ENCODE peak calls at places on chromosomes 1 and 21, in seven cellular contexts. G is SK-N-SH, C is GM12892, R is K562, E is GM12878, F is H1, M is HepG2. X is an unnamed sample.

GRCh38 chr1:86394416-86394815 is 1.7 kb downstream of the ODF2L start:
- DNase-seq in G (no peak), C (no peak), R (no peak), E (no peak), F (no peak), M (no peak), X (no peak)

GRCh38 chr1:23140940-23141596 is 27.6 kb downstream of the LUZP1 start:
- DNase-seq in G (no peak), C (no peak), R (no peak), E (no peak), F (no peak), M (no peak), X (no peak)

GRCh38 chr1:225425211-225425786 is 2.5 kb downstream of the LBR start:
- DNase-seq in G (no peak), C (no peak), R (no peak), E (no peak), F (peak; percentile 50), M (no peak), X (no peak)

GRCh38 chr21:41602511-41602910 is 94.6 kb upstream of the TMPRSS2 start:
- DNase-seq in G (no peak), C (no peak), R (no peak), E (no peak), F (no peak), M (no peak), X (no peak)

GRCh38 chr1:47703981-47704596 is 266.2 kb downstream of the FOXD2 start:
- DNase-seq in G (no peak), C (no peak), R (no peak), E (no peak), F (no peak), M (no peak), X (no peak)

GRCh38 chr1:22472596-22472995 is 20.9 kb downstream of the ZBTB40 start:
- DNase-seq in G (no peak), C (no peak), R (no peak), E (no peak), F (no peak), M (no peak), X (no peak)

GRCh38 chr1:8122160-8122476 is 96.0 kb upstream of the ERRFI1 start:
- DNase-seq in G (no peak), C (no peak), R (peak; percentile 86), E (no peak), F (no peak), M (no peak), X (no peak)

GRCh38 chr1:53625766-53626520 is 113.0 kb downstream of the GLIS1 start:
- DNase-seq in G (no peak), C (no peak), R (no peak), E (no peak), F (no peak), M (no peak), X (no peak)

GRCh38 chr1:235069577-235070563 is 58.8 kb downstream of the TOMM20 start:
- DNase-seq in G (no peak), C (no peak), R (no peak), E (no peak), F (no peak), M (peak; percentile 90), X (no peak)

GRCh38 chr1:109381573-109381972 is 16.1 kb downstream of the SORT1 start:
- DNase-seq in G (no peak), C (no peak), R (no peak), E (no peak), F (no peak), M (no peak), X (no peak)

GRCh38 chr1:194331758-194332157 is 1145.3 kb upstream of the B3GALT2 start:
- DNase-seq in G (no peak), C (no peak), R (no peak), E (no peak), F (no peak), M (no peak), X (no peak)

GRCh38 chr1:226060427-226060826 is 2.1 kb upstream of the H3-3A start:
- DNase-seq in G (no peak), C (no peak), R (no peak), E (no peak), F (no peak), M (no peak), X (no peak)

GRCh38 chr1:28927442-28928305 is 13.3 kb downstream of the EPB41 start:
- DNase-seq in G (peak; percentile 38), C (no peak), R (no peak), E (peak; percentile 21), F (no peak), M (no peak), X (no peak)

GRCh38 chr1:81374481-81374880 is 426.3 kb upstream of the ADGRL2 start:
- DNase-seq in G (no peak), C (no peak), R (no peak), E (no peak), F (no peak), M (no peak), X (no peak)

GRCh38 chr1:81375884-81376548 is 424.7 kb upstream of the ADGRL2 start:
- DNase-seq in G (no peak), C (no peak), R (no peak), E (no peak), F (no peak), M (no peak), X (no peak)

GRCh38 chr1:81379430-81379829 is 421.3 kb upstream of the ADGRL2 start:
- DNase-seq in G (no peak), C (no peak), R (no peak), E (no peak), F (no peak), M (no peak), X (no peak)

GRCh38 chr1:81371864-81372263 is 428.9 kb upstream of the ADGRL2 start:
- DNase-seq in G (no peak), C (no peak), R (no peak), E (no peak), F (no peak), M (no peak), X (no peak)

DNA sequence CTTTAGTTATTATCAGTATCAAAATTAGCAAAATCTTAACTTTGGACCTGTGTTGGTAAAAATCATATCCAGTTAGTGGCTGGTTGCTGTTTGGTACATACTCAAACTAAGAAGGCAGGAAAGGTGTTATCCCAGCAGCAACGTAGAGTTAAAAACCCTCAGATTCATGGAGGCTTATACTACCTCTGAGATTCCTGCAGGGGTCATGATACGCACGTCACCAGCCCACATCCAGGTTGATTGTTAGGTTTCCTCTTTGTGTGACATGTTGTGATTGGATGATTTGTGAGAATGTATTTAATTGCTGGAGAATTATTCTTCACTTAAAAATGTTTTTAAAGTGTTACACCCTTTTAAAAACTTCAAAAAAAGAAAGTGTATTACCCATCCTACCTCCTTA is 423.3 kb upstream of the ADGRL2 start:
- DNase-seq in G (no peak), C (no peak), R (no peak), E (no peak), F (no peak), M (no peak), X (no peak)
- TF ChIP-seq TAF1 in G (no peak), C (no peak), R (no peak), E (no peak), F (no peak), M (no peak), X (no peak)

GRCh38 chr1:2413495-2414296 is 1.3 kb upstream of the PEX10 start:
- DNase-seq in G (no peak), C (no peak), R (no peak), E (no peak), F (no peak), M (peak; percentile 66), X (no peak)
- TF ChIP-seq TAF1 in G (no peak), C (no peak), R (no peak), E (no peak), F (no peak), M (peak; percentile 34), X (no peak)

DNA sequence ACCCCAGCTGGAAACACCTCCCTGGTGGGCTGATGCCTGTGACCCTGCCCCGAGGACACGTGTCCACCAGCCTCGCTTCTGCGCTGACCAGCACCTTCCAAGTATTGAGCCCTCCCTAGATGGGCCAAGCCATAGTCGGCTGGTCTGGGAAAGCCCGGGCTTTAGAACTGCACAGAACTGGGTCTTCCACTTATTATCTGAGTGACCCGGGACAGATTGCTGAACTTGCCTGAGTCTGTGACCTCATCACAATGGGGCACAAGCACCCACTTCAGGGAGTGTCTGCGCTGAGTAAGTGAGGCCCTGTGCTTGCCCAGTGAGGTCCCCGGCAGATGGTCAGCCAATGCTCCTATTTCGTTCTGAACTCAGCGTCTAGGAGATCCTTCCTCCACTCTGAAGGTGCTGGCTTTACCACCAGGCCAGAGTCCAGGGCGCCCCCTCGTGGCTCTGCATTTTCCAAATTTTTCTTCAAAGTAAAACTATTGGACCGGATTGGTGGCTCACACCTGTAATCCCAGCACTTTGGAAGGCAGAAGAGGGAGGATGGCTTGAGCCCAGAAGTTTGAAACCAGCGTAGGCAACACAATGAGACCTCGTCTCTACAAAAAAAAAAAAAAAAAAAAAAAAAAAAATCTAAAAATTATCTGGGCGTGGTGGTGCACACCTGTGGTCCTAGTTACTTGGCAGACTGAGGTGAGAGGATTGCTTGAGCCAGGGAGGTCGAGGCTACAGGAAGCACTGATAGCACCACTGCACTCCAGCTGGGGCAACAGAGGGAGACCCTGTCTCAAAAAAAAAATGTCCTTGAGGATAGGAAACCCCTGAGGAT is 61.8 kb downstream of the FCRL5 start:
- DNase-seq in G (peak; percentile 25), C (no peak), R (peak; percentile 47), E (no peak), F (peak; percentile 43), M (peak; percentile 43), X (no peak)
- TF ChIP-seq TAF1 in G (no peak), C (no peak), R (no peak), E (no peak), F (no peak), M (no peak), X (no peak)

GRCh38 chr1:203644191-203644590 is 17.6 kb downstream of the ATP2B4 start:
- DNase-seq in G (no peak), C (no peak), R (no peak), E (no peak), F (no peak), M (no peak), X (no peak)

GRCh38 chr1:203645996-203646395 is 19.4 kb downstream of the ATP2B4 start:
- DNase-seq in G (no peak), C (no peak), R (no peak), E (no peak), F (no peak), M (no peak), X (no peak)

GRCh38 chr1:203644661-203645510 is 18.3 kb downstream of the ATP2B4 start:
- DNase-seq in G (no peak), C (no peak), R (no peak), E (no peak), F (no peak), M (no peak), X (no peak)

GRCh38 chr1:203640723-203641523 is 14.3 kb downstream of the ATP2B4 start:
- DNase-seq in G (peak; percentile 74), C (no peak), R (peak; percentile 37), E (no peak), F (no peak), M (no peak), X (no peak)

DNA sequence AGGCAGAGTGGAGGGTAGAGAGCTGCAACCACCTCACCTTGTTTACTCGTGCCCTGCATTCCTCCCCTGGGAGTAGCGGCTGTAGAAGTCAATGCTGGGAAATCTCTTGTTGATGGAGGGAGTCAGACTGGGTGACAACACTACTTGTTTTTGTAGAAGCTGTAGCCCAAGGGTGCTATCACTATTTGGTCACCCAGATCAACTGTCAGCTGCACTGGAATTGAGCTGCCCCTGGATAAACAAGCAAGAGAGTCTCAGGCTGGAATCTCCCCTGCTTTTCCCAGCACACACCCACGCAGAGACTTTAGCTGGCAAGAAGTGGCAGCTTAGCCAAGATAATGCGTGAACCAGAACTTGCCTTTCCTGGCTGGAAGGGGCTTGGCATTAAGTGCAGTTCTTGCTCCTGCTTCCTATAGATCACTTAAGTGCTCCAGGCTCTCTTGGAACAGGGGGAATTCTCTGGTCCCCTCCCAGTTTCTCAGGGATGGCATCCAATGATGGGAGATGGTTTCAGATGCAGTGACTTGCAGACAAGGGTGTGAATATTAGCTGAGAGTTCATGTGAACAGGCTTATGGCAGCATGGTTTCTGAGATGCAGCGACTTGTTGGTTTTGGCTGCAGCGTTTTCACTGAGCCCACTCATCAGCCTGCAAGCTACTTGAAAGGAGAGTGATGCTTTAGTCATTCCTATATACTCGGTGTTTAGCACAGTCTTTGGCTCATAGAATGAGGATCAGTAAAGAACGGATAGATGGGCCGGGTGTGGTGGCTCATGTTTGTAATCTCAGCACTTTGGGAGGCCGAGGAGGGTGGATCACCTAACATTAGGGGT is 16.8 kb downstream of the ATP2B4 start:
- DNase-seq in G (no peak), C (no peak), R (no peak), E (no peak), F (no peak), M (no peak), X (no peak)
- TF ChIP-seq TAF1 in G (no peak), C (no peak), R (no peak), E (no peak), F (no peak), M (no peak), X (no peak)